ENCODE peak calls at places on chromosomes 2 and 18, in six cellular contexts. One of them, this sample, is unnamed.

GRCh38 chr2:25685030-25685429 is 11.7 kb upstream of the DTNB start:
- DNase-seq in gastrocnemius medialis: no peak
- DNase-seq in lower leg skin: no peak
- DNase-seq in thyroid gland: no peak
- DNase-seq in esophagus squamous epithelium: no peak
- DNase-seq in coronary artery: no peak
- DNase-seq in this sample: no peak

GRCh38 chr2:131121464-131121863 is 16.3 kb downstream of the PLEKHB2 start:
- DNase-seq in gastrocnemius medialis: no peak
- DNase-seq in lower leg skin: no peak
- DNase-seq in thyroid gland: no peak
- DNase-seq in esophagus squamous epithelium: no peak
- DNase-seq in coronary artery: no peak
- DNase-seq in this sample: no peak

GRCh38 chr2:98917031-98917459 is 19.0 kb downstream of the CRACDL start:
- DNase-seq in thyroid gland: no peak
- DNase-seq in lower leg skin: no peak
- DNase-seq in esophagus squamous epithelium: no peak
- DNase-seq in coronary artery: no peak
- DNase-seq in gastrocnemius medialis: no peak
- DNase-seq in this sample: no peak

GRCh38 chr2:67792796-67793195 is 270.0 kb downstream of the C1D start:
- DNase-seq in esophagus squamous epithelium: no peak
- DNase-seq in thyroid gland: no peak
- DNase-seq in lower leg skin: no peak
- DNase-seq in coronary artery: no peak
- DNase-seq in gastrocnemius medialis: no peak
- DNase-seq in this sample: no peak

GRCh38 chr2:45237850-45238542 is 228.7 kb upstream of the SIX2 start:
- DNase-seq in thyroid gland: no peak
- DNase-seq in coronary artery: peak; percentile 81
- DNase-seq in lower leg skin: peak; percentile 49
- DNase-seq in gastrocnemius medialis: peak; percentile 92
- DNase-seq in esophagus squamous epithelium: no peak
- DNase-seq in this sample: peak; percentile 80

GRCh38 chr18:62312851-62313250 is 12.3 kb upstream of the TNFRSF11A start:
- DNase-seq in lower leg skin: no peak
- DNase-seq in thyroid gland: no peak
- DNase-seq in gastrocnemius medialis: no peak
- DNase-seq in esophagus squamous epithelium: no peak
- DNase-seq in coronary artery: no peak
- DNase-seq in this sample: no peak

GRCh38 chr2:175234153-175234552 is 52.6 kb upstream of the ATP5MC3 start:
- DNase-seq in coronary artery: no peak
- DNase-seq in esophagus squamous epithelium: no peak
- DNase-seq in thyroid gland: no peak
- DNase-seq in lower leg skin: no peak
- DNase-seq in gastrocnemius medialis: no peak
- DNase-seq in this sample: no peak

GRCh38 chr2:191675807-191676667 is 1.9 kb upstream of the NABP1 start:
- DNase-seq in esophagus squamous epithelium: peak; percentile 16
- DNase-seq in gastrocnemius medialis: no peak
- DNase-seq in lower leg skin: peak; percentile 59
- DNase-seq in thyroid gland: peak; percentile 17
- DNase-seq in coronary artery: no peak
- DNase-seq in this sample: no peak

GRCh38 chr2:145220496-145220895 is 700.6 kb upstream of the ZEB2 start:
- DNase-seq in lower leg skin: no peak
- DNase-seq in esophagus squamous epithelium: no peak
- DNase-seq in gastrocnemius medialis: no peak
- DNase-seq in thyroid gland: no peak
- DNase-seq in coronary artery: no peak
- DNase-seq in this sample: no peak

GRCh38 chr2:119826370-119826961 is 66.7 kb downstream of the PTPN4 start:
- DNase-seq in lower leg skin: no peak
- DNase-seq in gastrocnemius medialis: no peak
- DNase-seq in coronary artery: no peak
- DNase-seq in thyroid gland: peak; percentile 14
- DNase-seq in esophagus squamous epithelium: no peak
- DNase-seq in this sample: no peak

GRCh38 chr18:4758980-4759379 is 303.9 kb upstream of the DLGAP1 start:
- DNase-seq in lower leg skin: no peak
- DNase-seq in gastrocnemius medialis: no peak
- DNase-seq in coronary artery: no peak
- DNase-seq in esophagus squamous epithelium: no peak
- DNase-seq in thyroid gland: no peak
- DNase-seq in this sample: no peak

GRCh38 chr2:122706757-122707223 is 951.3 kb downstream of the TSN start:
- DNase-seq in coronary artery: no peak
- DNase-seq in thyroid gland: no peak
- DNase-seq in lower leg skin: no peak
- DNase-seq in gastrocnemius medialis: no peak
- DNase-seq in esophagus squamous epithelium: no peak
- DNase-seq in this sample: no peak

GRCh38 chr18:48924621-48925601 is 25.9 kb downstream of the SMAD7 start:
- DNase-seq in lower leg skin: no peak
- DNase-seq in thyroid gland: no peak
- DNase-seq in esophagus squamous epithelium: no peak
- DNase-seq in coronary artery: no peak
- DNase-seq in gastrocnemius medialis: no peak
- DNase-seq in this sample: no peak

GRCh38 chr2:185215497-185215896 is 523.1 kb upstream of the FSIP2 start:
- DNase-seq in coronary artery: no peak
- DNase-seq in thyroid gland: no peak
- DNase-seq in lower leg skin: no peak
- DNase-seq in esophagus squamous epithelium: no peak
- DNase-seq in gastrocnemius medialis: no peak
- DNase-seq in this sample: no peak

GRCh38 chr2:213016984-213017351 is 134.4 kb downstream of the IKZF2 start:
- DNase-seq in gastrocnemius medialis: no peak
- DNase-seq in esophagus squamous epithelium: no peak
- DNase-seq in thyroid gland: no peak
- DNase-seq in lower leg skin: no peak
- DNase-seq in coronary artery: no peak
- DNase-seq in this sample: no peak

GRCh38 chr2:236658974-236659757 is 89.5 kb downstream of the ACKR3 start:
- DNase-seq in lower leg skin: peak; percentile 11
- DNase-seq in coronary artery: peak; percentile 54
- DNase-seq in esophagus squamous epithelium: no peak
- DNase-seq in gastrocnemius medialis: no peak
- DNase-seq in thyroid gland: no peak
- DNase-seq in this sample: peak; percentile 54

GRCh38 chr2:6203297-6203959 is 511.2 kb downstream of the SOX11 start:
- DNase-seq in lower leg skin: no peak
- DNase-seq in gastrocnemius medialis: no peak
- DNase-seq in coronary artery: no peak
- DNase-seq in esophagus squamous epithelium: no peak
- DNase-seq in thyroid gland: no peak
- DNase-seq in this sample: no peak

GRCh38 chr2:150887926-150888325 is 373.7 kb downstream of the RBM43 start:
- DNase-seq in thyroid gland: no peak
- DNase-seq in esophagus squamous epithelium: no peak
- DNase-seq in coronary artery: no peak
- DNase-seq in gastrocnemius medialis: no peak
- DNase-seq in lower leg skin: no peak
- DNase-seq in this sample: no peak

GRCh38 chr2:63853527-63854310 is 12.0 kb downstream of the UGP2 start:
- DNase-seq in esophagus squamous epithelium: no peak
- DNase-seq in lower leg skin: no peak
- DNase-seq in gastrocnemius medialis: no peak
- DNase-seq in coronary artery: no peak
- DNase-seq in thyroid gland: no peak
- DNase-seq in this sample: no peak

GRCh38 chr2:171316220-171316619 is 117.6 kb downstream of the METTL8 start:
- DNase-seq in esophagus squamous epithelium: no peak
- DNase-seq in coronary artery: no peak
- DNase-seq in thyroid gland: no peak
- DNase-seq in lower leg skin: no peak
- DNase-seq in gastrocnemius medialis: no peak
- DNase-seq in this sample: no peak

GRCh38 chr2:171318463-171318934 is 115.3 kb downstream of the METTL8 start:
- DNase-seq in thyroid gland: peak; percentile 66
- DNase-seq in gastrocnemius medialis: no peak
- DNase-seq in esophagus squamous epithelium: no peak
- DNase-seq in lower leg skin: no peak
- DNase-seq in coronary artery: no peak
- DNase-seq in this sample: no peak

GRCh38 chr2:171317492-171318125 is 116.2 kb downstream of the METTL8 start:
- DNase-seq in gastrocnemius medialis: no peak
- DNase-seq in thyroid gland: no peak
- DNase-seq in coronary artery: no peak
- DNase-seq in lower leg skin: no peak
- DNase-seq in esophagus squamous epithelium: no peak
- DNase-seq in this sample: no peak

GRCh38 chr2:171315781-171316180 is 118.0 kb downstream of the METTL8 start:
- DNase-seq in coronary artery: no peak
- DNase-seq in lower leg skin: no peak
- DNase-seq in gastrocnemius medialis: no peak
- DNase-seq in thyroid gland: no peak
- DNase-seq in esophagus squamous epithelium: no peak
- DNase-seq in this sample: no peak

GRCh38 chr2:171316755-171317337 is 116.9 kb downstream of the METTL8 start:
- DNase-seq in lower leg skin: no peak
- DNase-seq in gastrocnemius medialis: no peak
- DNase-seq in esophagus squamous epithelium: no peak
- DNase-seq in coronary artery: no peak
- DNase-seq in thyroid gland: no peak
- DNase-seq in this sample: no peak
- H3K4me3 ChIP-seq in lower leg skin: no peak overlapping the region
- H3K4me3 ChIP-seq in gastrocnemius medialis: no peak overlapping the region
- H3K4me3 ChIP-seq in esophagus squamous epithelium: no peak overlapping the region
- H3K4me3 ChIP-seq in coronary artery: no peak overlapping the region
- H3K4me3 ChIP-seq in thyroid gland: no peak overlapping the region
- H3K4me3 ChIP-seq in this sample: no peak overlapping the region

GRCh38 chr18:8409151-8409550 is 200.1 kb upstream of the RAB12 start:
- DNase-seq in coronary artery: no peak
- DNase-seq in thyroid gland: no peak
- DNase-seq in esophagus squamous epithelium: no peak
- DNase-seq in gastrocnemius medialis: no peak
- DNase-seq in lower leg skin: no peak
- DNase-seq in this sample: no peak
- H3K4me3 ChIP-seq in coronary artery: no peak overlapping the region
- H3K4me3 ChIP-seq in thyroid gland: no peak overlapping the region
- H3K4me3 ChIP-seq in esophagus squamous epithelium: no peak overlapping the region
- H3K4me3 ChIP-seq in gastrocnemius medialis: no peak overlapping the region
- H3K4me3 ChIP-seq in lower leg skin: no peak overlapping the region
- H3K4me3 ChIP-seq in this sample: no peak overlapping the region

GRCh38 chr2:164621761-164622105 is 451 bp upstream of the GRB14 start:
- DNase-seq in gastrocnemius medialis: no peak
- DNase-seq in coronary artery: no peak
- DNase-seq in thyroid gland: no peak
- DNase-seq in esophagus squamous epithelium: no peak
- DNase-seq in lower leg skin: no peak
- DNase-seq in this sample: no peak
- H3K4me3 ChIP-seq in gastrocnemius medialis: peak overlapping the region; percentile 58
- H3K4me3 ChIP-seq in coronary artery: peak overlapping the region; percentile 81
- H3K4me3 ChIP-seq in thyroid gland: peak overlapping the region; percentile 56
- H3K4me3 ChIP-seq in esophagus squamous epithelium: peak overlapping the region; percentile 48
- H3K4me3 ChIP-seq in lower leg skin: no peak overlapping the region
- H3K4me3 ChIP-seq in this sample: peak overlapping the region; percentile 71

GRCh38 chr2:109005686-109006204 is 16.7 kb upstream of the EDAR start:
- DNase-seq in esophagus squamous epithelium: no peak
- DNase-seq in coronary artery: no peak
- DNase-seq in gastrocnemius medialis: no peak
- DNase-seq in thyroid gland: no peak
- DNase-seq in lower leg skin: no peak
- DNase-seq in this sample: peak; percentile 60
- H3K4me3 ChIP-seq in esophagus squamous epithelium: no peak overlapping the region
- H3K4me3 ChIP-seq in coronary artery: no peak overlapping the region
- H3K4me3 ChIP-seq in gastrocnemius medialis: no peak overlapping the region
- H3K4me3 ChIP-seq in thyroid gland: no peak overlapping the region
- H3K4me3 ChIP-seq in lower leg skin: no peak overlapping the region
- H3K4me3 ChIP-seq in this sample: no peak overlapping the region

This sample was measured in right atrium auricular region.